ENCODE peak calls at places on chromosomes 16 and 17, in four cellular contexts. One of them, this sample, is unnamed.

GRCh38 chr17:51439395-51440229 is 179.3 kb downstream of the UTP18 start:
- DNase-seq in HFFc6: no peak
- DNase-seq in HuH-7.5: no peak
- DNase-seq in ELR: peak
- DNase-seq in this sample: peak

GRCh38 chr17:57357392-57357784 is 101.1 kb downstream of the MSI2 start:
- DNase-seq in HFFc6: no peak
- DNase-seq in HuH-7.5: no peak
- DNase-seq in ELR: no peak
- DNase-seq in this sample: no peak

GRCh38 chr17:64614266-64615011 is 47.7 kb downstream of the SMURF2 start:
- DNase-seq in HFFc6: no peak
- DNase-seq in HuH-7.5: no peak
- DNase-seq in ELR: no peak
- DNase-seq in this sample: no peak

GRCh38 chr17:12320286-12320685 is 299.6 kb downstream of the MAP2K4 start:
- DNase-seq in HFFc6: peak
- DNase-seq in HuH-7.5: no peak
- DNase-seq in ELR: peak
- DNase-seq in this sample: peak

GRCh38 chr16:50144211-50144610 is 8.9 kb upstream of the TENT4B start:
- DNase-seq in HFFc6: no peak
- DNase-seq in HuH-7.5: no peak
- DNase-seq in ELR: no peak
- DNase-seq in this sample: no peak

GRCh38 chr17:76529643-76530488 is 7.6 kb downstream of the CYGB start:
- DNase-seq in HFFc6: peak
- DNase-seq in HuH-7.5: no peak
- DNase-seq in ELR: peak
- DNase-seq in this sample: no peak

GRCh38 chr16:66476328-66477027 is 49.4 kb downstream of the BEAN1 start:
- DNase-seq in HFFc6: no peak
- DNase-seq in HuH-7.5: no peak
- DNase-seq in ELR: no peak
- DNase-seq in this sample: no peak

GRCh38 chr17:11969565-11969964 is 27.7 kb downstream of the ZNF18 start:
- DNase-seq in HFFc6: no peak
- DNase-seq in HuH-7.5: no peak
- DNase-seq in ELR: no peak
- DNase-seq in this sample: no peak

GRCh38 chr16:52561910-52562741 is 15.2 kb upstream of the TOX3 start:
- DNase-seq in HFFc6: no peak
- DNase-seq in HuH-7.5: no peak
- DNase-seq in ELR: no peak
- DNase-seq in this sample: no peak

GRCh38 chr17:60311936-60312335 is 80.0 kb downstream of the USP32 start:
- DNase-seq in HFFc6: no peak
- DNase-seq in HuH-7.5: no peak
- DNase-seq in ELR: peak
- DNase-seq in this sample: no peak

GRCh38 chr17:43860927-43861622 is 14.1 kb downstream of the CD300LG start:
- DNase-seq in HFFc6: no peak
- DNase-seq in HuH-7.5: no peak
- DNase-seq in ELR: no peak
- DNase-seq in this sample: no peak

GRCh38 chr17:75110307-75110937 is 653 bp downstream of the ARMC7 start:
- DNase-seq in HFFc6: no peak
- DNase-seq in HuH-7.5: no peak
- DNase-seq in ELR: peak
- DNase-seq in this sample: no peak

GRCh38 chr16:19316846-19317245 is 31.3 kb downstream of the CLEC19A start:
- DNase-seq in HFFc6: no peak
- DNase-seq in HuH-7.5: no peak
- DNase-seq in ELR: no peak
- DNase-seq in this sample: no peak

GRCh38 chr16:22665803-22666202 is 148.2 kb upstream of the HS3ST2 start:
- DNase-seq in HFFc6: no peak
- DNase-seq in HuH-7.5: no peak
- DNase-seq in ELR: no peak
- DNase-seq in this sample: no peak

GRCh38 chr16:27273670-27274522 is 5.3 kb upstream of the NSMCE1 start:
- DNase-seq in HFFc6: peak
- DNase-seq in HuH-7.5: peak
- DNase-seq in ELR: peak
- DNase-seq in this sample: peak

GRCh38 chr17:1511756-1512321 is 4.6 kb downstream of the INPP5K start:
- DNase-seq in HFFc6: no peak
- DNase-seq in HuH-7.5: no peak
- DNase-seq in ELR: no peak
- DNase-seq in this sample: no peak

GRCh38 chr17:42773290-42774035 is at the start of gene VPS25:
- DNase-seq in HFFc6: peak
- DNase-seq in HuH-7.5: peak
- DNase-seq in ELR: peak
- DNase-seq in this sample: peak

GRCh38 chr16:80778707-80779106 is 25.7 kb downstream of the CDYL2 start:
- DNase-seq in HFFc6: no peak
- DNase-seq in HuH-7.5: no peak
- DNase-seq in ELR: no peak
- DNase-seq in this sample: no peak